ENCODE peak calls at places on chromosome 18, in eight cellular contexts. J is fibroblast of villous mesenchyme, X is astrocyte of the spinal cord, W is astrocyte of the cerebellum, P is epithelial cell of esophagus, D is neural crest cell, C is A549, G is kidney. F is an unnamed sample.

GRCh38 chr18:2992995-2993877 is 19.7 kb downstream of the LPIN2 start:
- DNase-seq in J (no peak), X (no peak), W (no peak), P (no peak), D (no peak), C (no peak), G (no peak), F (no peak)

GRCh38 chr18:11005528-11005927 is 143.8 kb downstream of the PIEZO2 start:
- DNase-seq in J (peak), X (peak), W (peak), P (peak), D (no peak), C (peak), G (no peak), F (no peak)

GRCh38 chr18:12571617-12572016 is 86.3 kb downstream of the SPIRE1 start:
- DNase-seq in J (peak), X (no peak), W (no peak), P (no peak), D (no peak), C (no peak), G (no peak), F (no peak)

GRCh38 chr18:67215686-67216085 is 300.8 kb downstream of the DSEL start:
- DNase-seq in J (no peak), X (no peak), W (no peak), P (no peak), D (no peak), C (no peak), G (peak), F (no peak)

GRCh38 chr18:48673456-48674197 is 134.8 kb downstream of the CTIF start:
- DNase-seq in J (no peak), X (no peak), W (no peak), P (no peak), D (no peak), C (no peak), G (peak), F (no peak)

GRCh38 chr18:48637081-48637990 is 98.5 kb downstream of the CTIF start:
- DNase-seq in J (no peak), X (no peak), W (no peak), P (no peak), D (no peak), C (no peak), G (no peak), F (no peak)

GRCh38 chr18:48064978-48065600 is 134.6 kb upstream of the SMAD2 start:
- DNase-seq in J (no peak), X (no peak), W (no peak), P (peak), D (no peak), C (no peak), G (no peak), F (no peak)

GRCh38 chr18:25253136-25253535 is 98.8 kb downstream of the ZNF521 start:
- DNase-seq in J (no peak), X (no peak), W (no peak), P (no peak), D (no peak), C (no peak), G (no peak), F (no peak)

GRCh38 chr18:35267161-35267651 is 22.8 kb downstream of the ZSCAN30 start:
- DNase-seq in J (peak), X (peak), W (no peak), P (peak), D (no peak), C (no peak), G (peak), F (no peak)

GRCh38 chr18:11860594-11861450 is 9.6 kb downstream of the CHMP1B start:
- DNase-seq in J (no peak), X (no peak), W (no peak), P (no peak), D (no peak), C (no peak), G (no peak), F (no peak)

GRCh38 chr18:76459687-76460350 is 35.2 kb downstream of the ZNF516 start:
- DNase-seq in J (peak), X (peak), W (peak), P (peak), D (no peak), C (peak), G (no peak), F (peak)

GRCh38 chr18:2050702-2051201 is 520.6 kb downstream of the METTL4 start:
- DNase-seq in J (no peak), X (peak), W (no peak), P (peak), D (no peak), C (no peak), G (no peak), F (no peak)

GRCh38 chr18:24199563-24199962 is 60.7 kb downstream of the CABYR start:
- DNase-seq in J (no peak), X (no peak), W (no peak), P (no peak), D (no peak), C (no peak), G (no peak), F (no peak)

GRCh38 chr18:24170389-24170788 is 31.5 kb downstream of the CABYR start:
- DNase-seq in J (no peak), X (no peak), W (no peak), P (no peak), D (no peak), C (no peak), G (no peak), F (no peak)

GRCh38 chr18:60147326-60147725 is 225.2 kb downstream of the MC4R start:
- DNase-seq in J (no peak), X (no peak), W (no peak), P (no peak), D (no peak), C (no peak), G (no peak), F (no peak)

GRCh38 chr18:76524900-76525698 is 30.1 kb upstream of the ZNF516 start:
- DNase-seq in J (peak), X (peak), W (peak), P (no peak), D (peak), C (peak), G (peak), F (peak)

GRCh38 chr18:12922266-12922665 is 25.5 kb upstream of the SEH1L start:
- DNase-seq in J (no peak), X (no peak), W (no peak), P (no peak), D (no peak), C (no peak), G (no peak), F (no peak)

GRCh38 chr18:44803019-44803650 is 122.4 kb downstream of the SETBP1 start:
- DNase-seq in J (peak), X (peak), W (no peak), P (no peak), D (no peak), C (no peak), G (peak), F (no peak)

GRCh38 chr18:28728891-28729290 is 552.0 kb upstream of the CDH2 start:
- DNase-seq in J (peak), X (peak), W (no peak), P (peak), D (no peak), C (no peak), G (no peak), F (no peak)

GRCh38 chr18:10230072-10230471 is 224.4 kb upstream of the APCDD1 start:
- DNase-seq in J (peak), X (peak), W (no peak), P (peak), D (no peak), C (no peak), G (no peak), F (peak)

GRCh38 chr18:22470141-22470510 is 52.4 kb upstream of the CTAGE1 start:
- DNase-seq in J (peak), X (peak), W (no peak), P (no peak), D (no peak), C (no peak), G (no peak), F (no peak)

GRCh38 chr18:22467760-22468553 is 50.2 kb upstream of the CTAGE1 start:
- DNase-seq in J (peak), X (peak), W (peak), P (peak), D (no peak), C (peak), G (no peak), F (peak)

GRCh38 chr18:22468554-22468891 is 50.8 kb upstream of the CTAGE1 start:
- DNase-seq in J (no peak), X (no peak), W (no peak), P (no peak), D (no peak), C (no peak), G (no peak), F (no peak)

GRCh38 chr18:22470511-22471181 is 52.9 kb upstream of the CTAGE1 start:
- DNase-seq in J (peak), X (peak), W (no peak), P (peak), D (no peak), C (no peak), G (no peak), F (no peak)

DNA sequence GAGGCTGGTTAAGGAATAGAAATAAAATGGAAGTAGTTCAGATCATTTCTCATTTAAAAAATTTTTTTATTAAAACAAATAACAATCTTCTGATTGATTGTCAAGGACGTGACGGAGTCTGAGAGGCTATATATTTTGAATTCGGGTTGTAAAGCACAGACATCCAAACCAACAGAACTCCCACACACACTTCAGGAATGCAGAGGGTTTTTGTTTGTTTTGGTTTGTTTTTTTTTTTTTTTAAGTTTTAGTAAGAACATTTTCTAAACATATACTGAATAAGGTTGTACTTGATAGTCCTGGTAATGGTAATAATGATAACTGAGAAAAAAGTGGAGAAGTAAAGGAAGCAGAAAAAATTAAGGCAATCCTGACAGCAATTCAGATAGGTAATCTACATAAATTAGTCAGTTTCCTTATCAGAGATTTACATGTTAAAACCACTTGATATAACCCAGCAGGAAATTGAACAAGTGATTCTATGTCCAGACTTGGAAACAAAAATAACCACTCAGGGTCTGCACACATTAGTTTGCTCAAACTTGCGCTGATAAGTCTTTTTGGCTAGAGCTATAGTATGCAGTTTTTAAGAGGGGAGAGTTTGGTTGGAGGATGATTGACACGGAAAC is 51.5 kb upstream of the CTAGE1 start:
- DNase-seq in J (peak), X (peak), W (no peak), P (no peak), D (no peak), C (no peak), G (no peak), F (no peak)
- TF ChIP-seq CTCF in J (no peak), X (no peak), W (no peak), P (no peak), D (no peak), C (no peak), G (no peak), F (no peak)

GRCh38 chr18:692841-693240 is 19.6 kb downstream of the ENOSF1 start:
- DNase-seq in J (no peak), X (no peak), W (no peak), P (no peak), D (no peak), C (no peak), G (no peak), F (no peak)

GRCh38 chr18:703660-704018 is 8.8 kb downstream of the ENOSF1 start:
- DNase-seq in J (no peak), X (no peak), W (no peak), P (no peak), D (no peak), C (no peak), G (no peak), F (no peak)

GRCh38 chr18:702957-703659 is 9.3 kb downstream of the ENOSF1 start:
- DNase-seq in J (peak), X (peak), W (peak), P (peak), D (no peak), C (no peak), G (no peak), F (peak)

GRCh38 chr18:697012-697411 is 15.4 kb downstream of the ENOSF1 start:
- DNase-seq in J (no peak), X (no peak), W (no peak), P (no peak), D (no peak), C (no peak), G (no peak), F (no peak)

DNA sequence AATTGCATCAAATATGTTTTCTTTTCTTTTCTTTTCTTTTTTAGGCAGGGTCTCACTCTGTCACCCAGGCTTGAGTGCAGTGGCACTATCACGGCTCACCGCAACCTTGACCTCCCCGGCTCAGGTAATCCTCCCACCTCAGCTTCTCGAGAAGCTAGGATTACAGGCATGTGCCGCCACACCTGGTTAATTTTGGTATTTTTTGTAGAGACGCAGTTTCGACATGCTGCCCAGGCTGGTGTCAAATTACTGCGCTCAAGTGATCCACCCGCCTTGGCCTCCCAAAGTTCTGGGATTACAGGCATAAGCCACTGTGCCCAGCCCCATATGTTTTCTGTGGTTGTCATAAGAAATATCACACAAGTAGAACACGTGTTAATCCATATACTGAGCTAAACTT is 14.7 kb downstream of the ENOSF1 start:
- DNase-seq in J (peak), X (no peak), W (no peak), P (no peak), D (no peak), C (no peak), G (no peak), F (no peak)
- TF ChIP-seq CTCF in J (no peak), X (no peak), W (no peak), P (no peak), D (no peak), C (no peak), G (no peak), F (no peak)

GRCh38 chr18:51278045-51278649 is 80.7 kb upstream of the MEX3C start:
- DNase-seq in J (no peak), X (peak), W (no peak), P (peak), D (peak), C (peak), G (no peak), F (no peak)
- TF ChIP-seq CTCF in J (peak), X (peak), W (peak), P (peak), D (peak), C (peak), G (peak), F (peak)

DNA sequence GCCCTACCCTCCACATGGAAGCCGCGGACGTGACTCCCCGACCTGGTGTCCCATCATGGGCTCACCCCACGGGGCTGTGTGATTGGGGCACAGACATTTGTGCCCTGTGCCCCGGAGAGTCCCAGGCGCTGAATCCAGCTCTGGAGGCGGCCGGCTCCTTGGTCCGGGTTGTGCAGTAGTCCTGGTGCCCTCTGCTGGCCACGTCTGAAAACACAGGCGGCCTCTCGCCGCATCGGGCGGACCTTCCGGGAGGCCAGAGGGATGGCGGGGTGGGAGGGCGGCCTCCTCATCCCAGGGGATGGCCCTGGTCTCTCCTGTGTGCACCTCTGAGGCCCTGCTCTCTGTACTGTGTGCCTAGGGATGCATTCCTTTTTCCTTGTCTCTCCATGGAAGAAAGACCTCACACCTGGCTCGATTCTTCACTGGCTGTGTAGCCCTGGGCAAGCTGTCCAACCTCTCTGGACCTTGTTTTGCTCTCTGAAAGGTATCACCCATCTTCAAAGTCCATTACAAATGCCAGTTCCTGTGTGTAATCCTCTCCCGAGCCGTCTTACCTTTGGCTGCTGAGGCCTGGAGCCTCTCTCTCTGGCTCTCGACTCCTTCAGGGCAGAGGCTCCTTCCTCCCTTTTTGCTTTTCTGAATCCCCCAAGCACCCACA is 27.6 kb downstream of the CELF4 start:
- DNase-seq in J (peak), X (peak), W (peak), P (peak), D (peak), C (peak), G (peak), F (peak)
- TF ChIP-seq CTCF in J (peak), X (peak), W (peak), P (peak), D (peak), C (peak), G (peak), F (peak)

DNA sequence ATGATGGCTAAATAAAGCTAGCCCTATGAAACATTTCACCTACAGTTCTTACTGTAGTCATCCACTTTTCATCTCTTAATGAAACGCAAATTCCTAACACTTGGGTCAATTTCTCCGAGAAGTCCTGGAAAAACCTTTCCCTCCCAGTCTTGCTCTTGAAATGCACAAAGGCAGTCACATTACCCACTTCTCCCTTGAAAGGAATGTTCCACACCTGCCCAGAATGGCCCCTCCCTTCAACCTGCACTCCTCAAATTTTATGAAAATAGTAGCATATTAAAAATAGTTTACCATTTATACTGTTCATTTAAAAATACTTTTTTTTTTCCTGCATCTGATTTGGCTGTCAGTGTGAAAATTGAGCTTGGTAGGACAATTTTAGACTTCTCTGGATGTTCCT is 64.7 kb upstream of the ACAA2 start:
- DNase-seq in J (no peak), X (no peak), W (no peak), P (no peak), D (no peak), C (no peak), G (no peak), F (no peak)
- TF ChIP-seq CTCF in J (no peak), X (no peak), W (no peak), P (no peak), D (no peak), C (no peak), G (no peak), F (no peak)

GRCh38 chr18:8361941-8362471 is 247.2 kb upstream of the RAB12 start:
- DNase-seq in J (no peak), X (no peak), W (no peak), P (no peak), D (no peak), C (no peak), G (no peak), F (no peak)
- TF ChIP-seq CTCF in J (no peak), X (no peak), W (no peak), P (no peak), D (no peak), C (no peak), G (no peak), F (no peak)

GRCh38 chr18:56795381-56795780 is 144.2 kb downstream of the WDR7 start:
- DNase-seq in J (peak), X (peak), W (no peak), P (no peak), D (no peak), C (no peak), G (no peak), F (peak)

GRCh38 chr18:56789004-56789888 is 138.1 kb downstream of the WDR7 start:
- DNase-seq in J (peak), X (peak), W (no peak), P (peak), D (no peak), C (peak), G (no peak), F (no peak)

GRCh38 chr18:56785006-56785405 is 133.8 kb downstream of the WDR7 start:
- DNase-seq in J (no peak), X (no peak), W (no peak), P (no peak), D (no peak), C (no peak), G (no peak), F (no peak)

GRCh38 chr18:56787392-56787791 is 136.2 kb downstream of the WDR7 start:
- DNase-seq in J (no peak), X (no peak), W (no peak), P (no peak), D (no peak), C (no peak), G (no peak), F (no peak)

GRCh38 chr18:56789889-56790180 is 138.7 kb downstream of the WDR7 start:
- DNase-seq in J (no peak), X (no peak), W (no peak), P (no peak), D (no peak), C (no peak), G (no peak), F (no peak)
- TF ChIP-seq CTCF in J (no peak), X (no peak), W (no peak), P (no peak), D (no peak), C (no peak), G (no peak), F (no peak)